ENCODE peak calls at places on chromosomes 5 and 9, in four cellular contexts. K, T, W and G are unnamed samples.

GRCh38 chr5:96079075-96079474 is 117.4 kb upstream of the ELL2 start:
- DNase-seq in K (no peak), T (peak; percentile 35), W (no peak), G (peak; percentile 91)

GRCh38 chr5:96247097-96247675 is 185.9 kb downstream of the PCSK1 start:
- DNase-seq in K (no peak), T (no peak), W (no peak), G (peak; percentile 26)

GRCh38 chr5:59069438-59070079 is 486.7 kb downstream of the RAB3C start:
- DNase-seq in K (no peak), T (peak; percentile 68), W (no peak), G (peak; percentile 5)

GRCh38 chr9:112841261-112841660 is 49.4 kb downstream of the SLC46A2 start:
- DNase-seq in K (no peak), T (peak; percentile 77), W (no peak), G (no peak)

GRCh38 chr9:109950710-109951443 is 170.9 kb downstream of the PALM2AKAP2 start:
- DNase-seq in K (no peak), T (peak; percentile 5), W (no peak), G (no peak)

GRCh38 chr5:164809831-164810230 is 1304.4 kb downstream of the MAT2B start:
- DNase-seq in K (no peak), T (no peak), W (no peak), G (no peak)

GRCh38 chr9:75372499-75373268 is 284.4 kb downstream of the OSTF1 start:
- DNase-seq in K (no peak), T (no peak), W (no peak), G (no peak)

GRCh38 chr5:173515526-173515925 is 100.9 kb downstream of the BOD1 start:
- DNase-seq in K (peak; percentile 3), T (no peak), W (no peak), G (no peak)

GRCh38 chr5:159712672-159713071 is 203.6 kb upstream of the ADRA1B start:
- DNase-seq in K (no peak), T (no peak), W (no peak), G (no peak)

GRCh38 chr9:97803167-97804058 is 49.6 kb upstream of the FOXE1 start:
- DNase-seq in K (peak; percentile 84), T (peak; percentile 33), W (peak; percentile 97), G (peak; percentile 25)

GRCh38 chr9:122119721-122120120 is 26.6 kb upstream of the TTLL11 start:
- DNase-seq in K (no peak), T (no peak), W (no peak), G (no peak)

GRCh38 chr9:136310273-136311030 is 6.6 kb upstream of the CCDC187 start:
- DNase-seq in K (no peak), T (no peak), W (peak; percentile 35), G (no peak)

GRCh38 chr9:95528908-95529502 is 12.2 kb upstream of the PTCH1 start:
- DNase-seq in K (no peak), T (no peak), W (no peak), G (no peak)

GRCh38 chr5:83377131-83377865 is 94.2 kb upstream of the VCAN start:
- DNase-seq in K (no peak), T (no peak), W (no peak), G (no peak)

GRCh38 chr5:64206653-64207052 is 41.0 kb downstream of the RNF180 start:
- DNase-seq in K (no peak), T (no peak), W (no peak), G (no peak)

GRCh38 chr9:91193658-91194391 is 167.9 kb downstream of the AUH start:
- DNase-seq in K (peak; percentile 80), T (peak; percentile 93), W (peak; percentile 69), G (peak; percentile 94)

GRCh38 chr5:155402927-155403645 is 389.5 kb downstream of the KIF4B start:
- DNase-seq in K (no peak), T (no peak), W (no peak), G (no peak)

GRCh38 chr5:65327582-65327981 is 154.1 kb downstream of the ADAMTS6 start:
- DNase-seq in K (no peak), T (peak; percentile 59), W (no peak), G (peak; percentile 24)

GRCh38 chr5:98768160-98769005 is 5.1 kb upstream of the RGMB start:
- DNase-seq in K (peak; percentile 82), T (peak; percentile 46), W (peak; percentile 39), G (peak; percentile 78)

GRCh38 chr9:133921866-133922265 is 70.3 kb downstream of the VAV2 start:
- DNase-seq in K (no peak), T (no peak), W (no peak), G (no peak)

GRCh38 chr5:56310711-56311204 is 77.6 kb upstream of the ANKRD55 start:
- DNase-seq in K (no peak), T (no peak), W (peak; percentile 77), G (no peak)

GRCh38 chr9:110835404-110835803 is 166.8 kb downstream of the MUSK start:
- DNase-seq in K (no peak), T (peak; percentile 3), W (no peak), G (no peak)

GRCh38 chr5:177448244-177448950 is 1.8 kb downstream of the PRR7 start:
- DNase-seq in K (no peak), T (no peak), W (no peak), G (no peak)

GRCh38 chr5:177446184-177447065 is at the start of gene PRR7:
- DNase-seq in K (peak; percentile 81), T (no peak), W (peak; percentile 86), G (peak; percentile 56)

GRCh38 chr5:177449140-177450061 is 2.8 kb downstream of the PRR7 start:
- DNase-seq in K (no peak), T (no peak), W (no peak), G (no peak)

GRCh38 chr5:177447066-177447610 is 524 bp downstream of the PRR7 start:
- DNase-seq in K (peak; percentile 82), T (no peak), W (peak; percentile 81), G (no peak)

GRCh38 chr5:177447611-177448243 is 1.1 kb downstream of the PRR7 start:
- DNase-seq in K (peak; percentile 76), T (peak; percentile 91), W (peak; percentile 48), G (peak; percentile 67)
- TF ChIP-seq JUN in K (no peak), T (peak; percentile 63), W (no peak), G (no peak)

GRCh38 chr9:72564517-72565281 is 43.3 kb downstream of the TMC1 start:
- DNase-seq in K (no peak), T (no peak), W (no peak), G (no peak)
- TF ChIP-seq POLR2AphosphoS5 in K (no peak), T (no peak), W (no peak), G (no peak)

DNA sequence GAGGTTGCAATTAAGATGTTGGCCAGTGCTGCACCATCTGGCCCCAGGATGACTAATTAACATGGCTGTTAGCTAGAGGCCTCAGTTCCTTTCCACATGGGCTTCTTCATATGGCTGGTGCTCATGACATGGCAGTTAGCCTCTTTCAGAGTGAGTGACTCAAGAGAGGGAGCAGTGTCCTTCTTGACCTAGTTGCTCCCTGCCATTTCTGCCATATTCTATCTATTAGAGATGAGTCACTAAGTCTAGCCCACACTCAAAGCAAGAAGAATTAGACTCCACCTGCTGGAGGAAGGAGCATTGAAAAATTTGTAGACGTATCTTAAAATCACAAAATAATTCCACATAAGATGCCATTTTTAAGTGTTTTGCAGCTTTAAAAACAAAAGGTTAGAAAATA is 651.2 kb upstream of the CCNG1 start:
- DNase-seq in K (no peak), T (no peak), W (no peak), G (no peak)
- TF ChIP-seq JUN in K (no peak), T (no peak), W (no peak), G (no peak)

GRCh38 chr5:78527054-78527884 is 121.3 kb downstream of the LHFPL2 start:
- DNase-seq in K (no peak), T (no peak), W (peak; percentile 39), G (peak; percentile 99)
- TF ChIP-seq POLR2AphosphoS5 in K (no peak), T (no peak), W (no peak), G (peak; percentile 43)

GRCh38 chr9:79165006-79165405 is 406.8 kb upstream of the TLE4 start:
- DNase-seq in K (no peak), T (no peak), W (no peak), G (no peak)

GRCh38 chr9:79166005-79166404 is 405.8 kb upstream of the TLE4 start:
- DNase-seq in K (no peak), T (no peak), W (no peak), G (no peak)

GRCh38 chr9:79163544-79163943 is 408.2 kb upstream of the TLE4 start:
- DNase-seq in K (no peak), T (no peak), W (no peak), G (no peak)

DNA sequence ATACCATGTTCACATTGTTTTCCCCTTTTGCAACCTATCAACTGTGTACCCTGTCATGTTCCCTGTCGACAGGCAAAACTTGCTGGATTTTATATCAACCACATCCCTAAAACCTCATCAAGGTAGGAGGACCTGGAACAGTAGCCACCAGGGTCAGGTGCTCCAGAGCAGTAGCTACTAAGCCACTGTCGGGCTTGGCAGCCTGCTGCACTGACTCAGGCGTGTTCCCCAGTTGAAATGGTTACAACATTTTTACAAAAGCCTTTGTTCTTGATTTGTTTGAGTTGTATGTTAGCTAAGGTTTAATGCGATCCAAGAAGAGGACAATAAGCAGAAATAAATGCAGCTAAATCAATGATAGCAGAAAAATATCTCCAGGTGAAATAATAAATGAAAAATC is 407.4 kb upstream of the TLE4 start:
- DNase-seq in K (no peak), T (no peak), W (no peak), G (no peak)
- TF ChIP-seq JUN in K (no peak), T (no peak), W (no peak), G (no peak)

GRCh38 chr5:93076096-93076495 is 504.9 kb downstream of the NR2F1-AS1 start:
- DNase-seq in K (no peak), T (no peak), W (no peak), G (no peak)

GRCh38 chr5:93076566-93076965 is 504.5 kb downstream of the NR2F1-AS1 start:
- DNase-seq in K (no peak), T (no peak), W (no peak), G (no peak)

GRCh38 chr5:93073547-93073946 is 507.5 kb downstream of the NR2F1-AS1 start:
- DNase-seq in K (no peak), T (no peak), W (no peak), G (no peak)

GRCh38 chr5:93079046-93079445 is 502.0 kb downstream of the NR2F1-AS1 start:
- DNase-seq in K (no peak), T (peak; percentile 64), W (no peak), G (no peak)

GRCh38 chr5:93078082-93079038 is 502.7 kb downstream of the NR2F1-AS1 start:
- DNase-seq in K (no peak), T (peak; percentile 98), W (no peak), G (peak; percentile 99)
- TF ChIP-seq POLR2AphosphoS5 in K (no peak), T (peak; percentile 59), W (no peak), G (peak; percentile 79)

GRCh38 chr9:23537192-23538059 is 288.6 kb downstream of the ELAVL2 start:
- DNase-seq in K (peak; percentile 56), T (peak; percentile 2), W (no peak), G (no peak)
- TF ChIP-seq JUN in K (no peak), T (no peak), W (no peak), G (no peak)

DNA sequence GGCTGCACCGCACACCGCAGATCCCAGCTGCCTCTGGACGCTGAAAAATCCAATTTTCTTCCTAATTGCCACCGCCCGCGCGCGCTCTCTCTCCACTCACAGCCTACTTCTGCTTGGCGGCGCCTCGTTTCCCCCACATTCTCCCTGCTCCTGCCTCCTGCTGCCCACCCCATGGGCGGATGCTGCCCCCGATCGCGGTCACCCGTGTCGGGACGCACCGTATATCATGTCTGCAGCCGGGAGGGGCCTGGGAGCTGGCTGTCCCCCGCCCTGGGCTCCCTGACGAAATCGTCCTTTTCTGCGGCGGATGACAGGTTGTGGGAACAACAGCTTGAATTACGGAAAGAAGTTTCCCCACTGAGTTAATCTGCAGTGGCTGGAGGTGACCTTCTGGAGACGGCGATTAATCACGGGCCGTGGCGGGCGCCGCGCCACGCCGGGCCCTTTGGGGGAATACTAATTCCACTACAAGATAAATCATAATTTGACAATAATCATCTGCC is 36.3 kb upstream of the PSD2 start:
- DNase-seq in K (no peak), T (no peak), W (no peak), G (no peak)
- TF ChIP-seq POLR2AphosphoS5 in K (no peak), T (no peak), W (no peak), G (no peak)